ENCODE peak calls at places on chromosomes 16 and 17, in seven cellular contexts. L is HepG2, X is MM.1S, Y is neural progenitor cell, K is mammary epithelial cell, F is PC-3, S is GM23338. H is an unnamed sample. For H3K4me1 and H4K20me1, the result is how much of the 10 kb centered on the place peaks cover.

GRCh38 chr17:59652119-59652518 is 32.4 kb downstream of the CLTC start:
- DNase-seq in L (no peak), X (no peak), Y (no peak), K (no peak), F (peak), S (no peak), H (peak)

GRCh38 chr16:72924918-72925630 is 122.9 kb downstream of the ZFHX3 start:
- DNase-seq in L (peak), X (no peak), Y (no peak), K (peak), F (peak), S (no peak), H (no peak)

GRCh38 chr16:11121083-11121482 is 134.9 kb downstream of the SOCS1 start:
- DNase-seq in L (no peak), X (no peak), Y (no peak), K (no peak), F (no peak), S (no peak), H (no peak)

GRCh38 chr16:88533945-88534641 is 36.1 kb upstream of the ZC3H18 start:
- DNase-seq in L (no peak), X (peak), Y (peak), K (peak), F (peak), S (peak), H (peak)

GRCh38 chr17:1518410-1518809 is 2.0 kb upstream of the INPP5K start:
- DNase-seq in L (no peak), X (no peak), Y (no peak), K (no peak), F (no peak), S (no peak), H (no peak)

GRCh38 chr17:67431210-67432015 is 54.3 kb downstream of the PITPNC1 start:
- DNase-seq in L (no peak), X (no peak), Y (no peak), K (peak), F (peak), S (no peak), H (peak)

GRCh38 chr16:87145181-87146176 is 171.7 kb downstream of the C16orf95 start:
- DNase-seq in L (no peak), X (no peak), Y (no peak), K (peak), F (peak), S (no peak), H (peak)

GRCh38 chr17:40478486-40478885 is 22.9 kb downstream of the TNS4 start:
- DNase-seq in L (no peak), X (no peak), Y (no peak), K (no peak), F (no peak), S (no peak), H (no peak)

GRCh38 chr16:27154573-27155521 is 48.5 kb upstream of the KDM8 start:
- DNase-seq in L (peak), X (peak), Y (peak), K (peak), F (peak), S (peak), H (peak)

GRCh38 chr17:14317383-14317782 is 16.5 kb downstream of the HS3ST3B1 start:
- DNase-seq in L (no peak), X (no peak), Y (peak), K (no peak), F (no peak), S (no peak), H (no peak)

GRCh38 chr17:42878123-42878880 is 22.3 kb upstream of the G6PC1 start:
- DNase-seq in L (peak), X (peak), Y (peak), K (no peak), F (no peak), S (peak), H (no peak)

GRCh38 chr16:1261131-1261917 is 5.5 kb downstream of the TPSD1 start:
- DNase-seq in L (no peak), X (peak), Y (no peak), K (peak), F (peak), S (peak), H (no peak)

GRCh38 chr16:3362931-3363330 is 7.2 kb downstream of the OR2C1 start:
- DNase-seq in L (no peak), X (no peak), Y (no peak), K (no peak), F (no peak), S (no peak), H (no peak)

GRCh38 chr16:87203060-87203656 is 114.0 kb downstream of the C16orf95 start:
- DNase-seq in L (peak), X (peak), Y (peak), K (peak), F (peak), S (peak), H (peak)

GRCh38 chr17:73850426-73850825 is 206.2 kb upstream of the SDK2 start:
- DNase-seq in L (no peak), X (no peak), Y (no peak), K (no peak), F (no peak), S (no peak), H (no peak)

GRCh38 chr17:8384801-8385335 is 1.9 kb upstream of the RPL26 start:
- DNase-seq in L (no peak), X (no peak), Y (peak), K (peak), F (peak), S (peak), H (peak)

GRCh38 chr17:82639628-82640027 is 8.6 kb downstream of the WDR45B start:
- DNase-seq in L (no peak), X (no peak), Y (no peak), K (no peak), F (no peak), S (no peak), H (no peak)

GRCh38 chr17:59754547-59754946 is 47.1 kb downstream of the VMP1 start:
- DNase-seq in L (peak), X (no peak), Y (no peak), K (peak), F (peak), S (no peak), H (peak)

GRCh38 chr16:3456374-3456773 is 12.9 kb downstream of the NAA60 start:
- DNase-seq in L (no peak), X (no peak), Y (no peak), K (no peak), F (no peak), S (no peak), H (no peak)

GRCh38 chr17:41824086-41824485 is 11.3 kb downstream of the FKBP10 start:
- DNase-seq in L (no peak), X (no peak), Y (no peak), K (no peak), F (no peak), S (no peak), H (no peak)

GRCh38 chr17:18119166-18119745 is 10.7 kb downstream of the MYO15A start:
- DNase-seq in L (no peak), X (no peak), Y (no peak), K (no peak), F (no peak), S (no peak), H (no peak)

GRCh38 chr17:30530346-30531025 is 53.3 kb downstream of the GOSR1 start:
- DNase-seq in L (no peak), X (no peak), Y (no peak), K (no peak), F (no peak), S (no peak), H (peak)

GRCh38 chr17:40666366-40666765 is 1.4 kb upstream of the KRT222 start:
- DNase-seq in L (no peak), X (no peak), Y (no peak), K (no peak), F (no peak), S (no peak), H (no peak)

GRCh38 chr17:1158879-1159278 is 20.9 kb downstream of the ABR start:
- DNase-seq in L (no peak), X (no peak), Y (no peak), K (no peak), F (no peak), S (no peak), H (peak)

GRCh38 chr17:64343071-64343774 is 47.4 kb downstream of the PECAM1 start:
- DNase-seq in L (no peak), X (no peak), Y (no peak), K (no peak), F (no peak), S (no peak), H (no peak)
- H3K4me1 ChIP-seq in L (under half), X (under half), Y (under half), K (under half), F (under half), S (under half), H (under half)

DNA sequence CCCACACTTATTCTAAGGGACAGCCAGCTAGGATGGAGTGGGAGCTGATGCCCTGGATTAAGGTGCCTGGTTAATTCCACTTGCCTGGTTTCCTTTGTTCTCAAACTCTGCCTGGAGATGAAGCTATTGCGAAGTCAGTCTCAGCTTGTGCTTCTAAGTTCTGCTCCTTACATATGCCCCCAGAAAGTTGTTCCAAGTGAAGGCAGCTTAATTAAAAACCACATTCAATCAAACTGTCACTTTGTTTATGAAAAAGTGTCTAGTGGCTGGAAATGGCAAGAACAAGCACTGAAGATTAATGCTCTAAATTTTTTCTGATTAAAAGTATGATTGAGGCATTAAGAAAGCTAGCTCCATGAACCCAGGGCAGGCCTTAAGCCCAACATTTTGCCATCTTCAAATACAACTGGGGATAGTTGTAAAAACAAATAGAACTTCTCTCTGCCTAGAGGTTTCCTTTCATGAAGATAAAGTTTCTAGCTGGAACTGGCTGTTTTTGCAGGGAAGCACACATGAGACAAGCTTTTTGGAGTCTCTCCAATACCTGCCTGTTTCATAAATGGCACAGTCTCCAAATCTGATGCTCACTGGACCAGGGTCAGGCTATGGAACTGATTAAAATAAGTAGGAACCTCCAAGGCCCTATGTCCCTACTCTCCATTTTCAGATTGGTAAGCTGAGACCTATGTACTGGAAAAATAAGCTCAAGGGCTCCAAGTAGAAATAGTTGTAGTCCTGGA is 100.9 kb downstream of the GRIN2A start:
- DNase-seq in L (no peak), X (no peak), Y (peak), K (no peak), F (no peak), S (no peak), H (peak)
- H4K20me1 ChIP-seq in L (under half), X (under half), Y (under half), K (under half), F (under half), S (under half), H (under half)

DNA sequence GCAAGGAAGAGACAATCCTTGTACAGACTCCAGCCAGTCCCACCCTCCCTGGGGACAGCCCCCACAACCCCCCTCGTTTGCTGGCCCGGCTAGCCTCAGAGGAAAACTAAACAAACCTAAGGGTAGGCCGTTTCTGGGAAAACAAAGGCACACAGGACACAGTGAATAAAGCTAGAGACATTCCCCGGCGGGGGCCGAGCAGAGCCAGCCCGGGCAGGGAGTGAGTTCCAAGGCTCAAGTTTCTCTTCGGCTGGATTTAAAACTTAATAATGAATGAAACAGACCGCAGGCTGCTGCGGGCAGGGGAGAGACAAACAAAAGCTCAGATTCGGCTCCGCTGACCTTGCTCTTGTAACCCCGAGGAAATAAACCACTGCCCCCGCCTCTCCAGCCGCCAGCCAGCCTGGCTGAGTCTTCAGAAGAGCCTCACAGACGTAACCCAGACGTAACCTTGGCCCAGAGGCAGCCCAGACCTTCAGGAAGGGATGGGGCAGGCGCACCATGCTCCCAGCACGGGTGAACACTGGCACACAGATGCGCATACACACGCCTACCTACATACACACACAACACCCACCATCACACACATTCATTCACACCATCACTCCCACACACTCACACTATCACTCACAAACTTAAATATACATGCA is 216.0 kb downstream of the ZNF423 start:
- DNase-seq in L (peak), X (no peak), Y (peak), K (no peak), F (no peak), S (peak), H (peak)
- TF ChIP-seq EZH2 in L (no peak), X (no peak), Y (no peak), K (no peak), F (no peak), S (no peak), H (no peak)

GRCh38 chr16:49067776-49068175 is 213.9 kb downstream of the CBLN1 start:
- DNase-seq in L (no peak), X (no peak), Y (no peak), K (no peak), F (no peak), S (no peak), H (no peak)
- H3K4me1 ChIP-seq in L (under half), X (under half), Y (under half), K (under half), F (under half), S (under half), H (under half)

GRCh38 chr16:23486480-23486879 is 23.8 kb downstream of the GGA2 start:
- DNase-seq in L (no peak), X (no peak), Y (no peak), K (no peak), F (peak), S (no peak), H (no peak)
- H4K20me1 ChIP-seq in L (under half), X (under half), Y (half or more), K (under half), F (under half), S (under half), H (under half)

GRCh38 chr17:49963626-49964538 is 5.1 kb upstream of the DLX4 start:
- DNase-seq in L (no peak), X (no peak), Y (peak), K (no peak), F (no peak), S (peak), H (no peak)

GRCh38 chr17:49965522-49965905 is 3.5 kb upstream of the DLX4 start:
- DNase-seq in L (no peak), X (no peak), Y (peak), K (no peak), F (no peak), S (peak), H (no peak)

GRCh38 chr17:49966767-49967166 is 2.2 kb upstream of the DLX4 start:
- DNase-seq in L (no peak), X (no peak), Y (no peak), K (no peak), F (no peak), S (no peak), H (no peak)

GRCh38 chr17:49963277-49963625 is 5.7 kb upstream of the DLX4 start:
- DNase-seq in L (no peak), X (no peak), Y (peak), K (no peak), F (no peak), S (peak), H (no peak)

GRCh38 chr17:49964539-49965521 is 4.2 kb upstream of the DLX4 start:
- DNase-seq in L (no peak), X (no peak), Y (peak), K (no peak), F (no peak), S (peak), H (no peak)
- TF ChIP-seq EZH2 in L (peak), X (peak), Y (peak), K (peak), F (no peak), S (peak), H (peak)

DNA sequence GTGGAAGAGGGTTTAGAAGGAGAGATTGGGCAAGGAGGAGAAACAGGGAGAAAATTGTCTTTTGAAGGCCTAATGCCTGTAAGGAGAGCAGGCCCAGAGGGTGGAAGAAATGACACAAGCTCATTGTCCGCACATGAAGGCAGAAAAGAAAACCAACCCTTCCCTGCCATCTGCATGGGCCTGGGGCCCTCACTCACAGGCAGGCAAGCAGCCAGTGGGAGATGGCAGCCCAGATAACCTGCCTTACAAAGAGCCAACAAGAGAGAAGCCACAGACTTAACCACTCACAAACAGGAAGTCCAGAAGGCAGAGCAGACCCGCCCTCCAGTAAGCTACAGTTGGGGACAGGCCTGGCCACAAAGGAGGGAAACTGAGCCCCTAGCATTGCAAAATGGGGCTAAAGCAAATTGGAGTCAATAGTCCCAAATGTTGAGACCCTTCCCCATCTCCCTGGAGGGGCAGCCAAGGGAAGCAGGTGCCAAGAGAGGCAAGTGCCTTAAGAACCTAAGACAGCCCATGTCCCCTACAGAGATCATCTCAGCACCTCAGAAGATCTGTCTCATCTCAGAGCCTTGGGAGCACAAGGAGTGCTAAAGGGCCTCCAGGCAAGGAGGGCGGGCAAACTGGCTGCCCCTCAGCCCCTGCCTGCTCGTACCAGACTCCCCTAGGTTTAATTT is 7.3 kb upstream of the TSPOAP1 start:
- DNase-seq in L (peak), X (peak), Y (no peak), K (peak), F (peak), S (no peak), H (no peak)
- H3K4me1 ChIP-seq in L (half or more), X (half or more), Y (under half), K (under half), F (under half), S (under half), H (under half)

GRCh38 chr17:78111012-78111726 is 17.4 kb downstream of the TMC6 start:
- DNase-seq in L (no peak), X (no peak), Y (no peak), K (no peak), F (no peak), S (no peak), H (no peak)
- H4K20me1 ChIP-seq in L (under half), X (under half), Y (under half), K (under half), F (under half), S (under half), H (under half)